ENCODE peak calls at places on chromosome 20, in ten cellular contexts. C is BJ, Q is pancreas, H is epithelial cell of esophagus, S is esophagus squamous epithelium, W is astrocyte, X is hepatocyte, G is AG09309, B is stomach, K is HFF-Myc. A is an unnamed sample.

GRCh38 chr20:42986143-42986773 is 203.4 kb downstream of the PTPRT start:
- DNase-seq in C (no peak), Q (no peak), H (no peak), S (no peak), W (no peak), X (no peak), G (no peak), B (no peak), K (no peak), A (no peak)

GRCh38 chr20:41776450-41776849 is 158.3 kb upstream of the CHD6 start:
- DNase-seq in C (no peak), Q (no peak), H (no peak), S (no peak), W (no peak), X (no peak), G (no peak), B (no peak), K (no peak), A (no peak)

GRCh38 chr20:3741846-3742458 is 9.5 kb downstream of the HSPA12B start:
- DNase-seq in C (no peak), Q (no peak), H (no peak), S (no peak), W (no peak), X (no peak), G (no peak), B (no peak), K (no peak), A (no peak)

GRCh38 chr20:17568972-17569471 is 853 bp upstream of the DSTN start:
- DNase-seq in C (peak), Q (peak), H (peak), S (no peak), W (peak), X (peak), G (peak), B (peak), K (peak), A (peak)

GRCh38 chr20:36754656-36755222 is 8.8 kb upstream of the NDRG3 start:
- DNase-seq in C (peak), Q (no peak), H (peak), S (no peak), W (peak), X (peak), G (peak), B (no peak), K (peak), A (peak)

GRCh38 chr20:17610566-17611289 is 40.9 kb downstream of the DSTN start:
- DNase-seq in C (no peak), Q (peak), H (peak), S (no peak), W (no peak), X (no peak), G (no peak), B (peak), K (no peak), A (no peak)

GRCh38 chr20:50395258-50395729 is 114.9 kb upstream of the PTPN1 start:
- DNase-seq in C (no peak), Q (no peak), H (peak), S (no peak), W (no peak), X (no peak), G (no peak), B (peak), K (no peak), A (peak)

GRCh38 chr20:57701090-57701489 is 8.7 kb downstream of the PMEPA1 start:
- DNase-seq in C (no peak), Q (no peak), H (no peak), S (no peak), W (no peak), X (no peak), G (no peak), B (no peak), K (no peak), A (no peak)

GRCh38 chr20:48827880-48828733 is at the start of gene PREX1:
- DNase-seq in C (no peak), Q (peak), H (peak), S (no peak), W (peak), X (peak), G (peak), B (peak), K (no peak), A (peak)

GRCh38 chr20:4717816-4718215 is 3.9 kb upstream of the PRND start:
- DNase-seq in C (no peak), Q (no peak), H (peak), S (no peak), W (peak), X (no peak), G (no peak), B (no peak), K (no peak), A (no peak)

GRCh38 chr20:23647346-23647745 is 9.6 kb upstream of the CST3 start:
- DNase-seq in C (no peak), Q (no peak), H (no peak), S (no peak), W (no peak), X (no peak), G (no peak), B (no peak), K (no peak), A (peak)

GRCh38 chr20:37986873-37987601 is 46.2 kb downstream of the TTI1 start:
- DNase-seq in C (peak), Q (no peak), H (no peak), S (no peak), W (peak), X (peak), G (no peak), B (peak), K (no peak), A (no peak)

GRCh38 chr20:50110141-50111047 is 2.6 kb downstream of the UBE2V1 start:
- DNase-seq in C (peak), Q (no peak), H (peak), S (no peak), W (peak), X (peak), G (no peak), B (peak), K (no peak), A (peak)

GRCh38 chr20:48489656-48490055 is 338.1 kb downstream of the PREX1 start:
- DNase-seq in C (no peak), Q (no peak), H (no peak), S (no peak), W (no peak), X (no peak), G (no peak), B (no peak), K (no peak), A (no peak)

GRCh38 chr20:60921021-60921622 is 330.9 kb upstream of the CDH4 start:
- DNase-seq in C (no peak), Q (no peak), H (no peak), S (no peak), W (peak), X (peak), G (no peak), B (no peak), K (peak), A (peak)

GRCh38 chr20:62577447-62577846 is 64.9 kb upstream of the SLCO4A1 start:
- DNase-seq in C (no peak), Q (no peak), H (no peak), S (no peak), W (no peak), X (no peak), G (no peak), B (peak), K (no peak), A (no peak)

GRCh38 chr20:3777726-3778629 is 3.3 kb downstream of the SPEF1 start:
- DNase-seq in C (no peak), Q (peak), H (peak), S (no peak), W (no peak), X (peak), G (no peak), B (peak), K (no peak), A (peak)

GRCh38 chr20:1291191-1291741 is 25.2 kb downstream of the SNPH start:
- DNase-seq in C (no peak), Q (no peak), H (no peak), S (no peak), W (peak), X (peak), G (no peak), B (no peak), K (no peak), A (peak)

GRCh38 chr20:36214684-36215256 is 21.5 kb upstream of the AAR2 start:
- DNase-seq in C (no peak), Q (no peak), H (peak), S (no peak), W (no peak), X (peak), G (no peak), B (no peak), K (no peak), A (peak)

GRCh38 chr20:3011752-3012151 is 31.7 kb upstream of the GNRH2 start:
- DNase-seq in C (no peak), Q (no peak), H (no peak), S (no peak), W (no peak), X (no peak), G (no peak), B (no peak), K (no peak), A (no peak)

GRCh38 chr20:23752019-23752418 is 1.3 kb upstream of the CST1 start:
- DNase-seq in C (no peak), Q (no peak), H (no peak), S (no peak), W (no peak), X (no peak), G (no peak), B (no peak), K (no peak), A (no peak)

GRCh38 chr20:4971064-4971463 is 30.2 kb downstream of the SLC23A2 start:
- DNase-seq in C (no peak), Q (no peak), H (no peak), S (no peak), W (no peak), X (no peak), G (no peak), B (no peak), K (no peak), A (no peak)

GRCh38 chr20:20456736-20457135 is 88.8 kb downstream of the INSM1 start:
- DNase-seq in C (no peak), Q (no peak), H (no peak), S (no peak), W (no peak), X (no peak), G (no peak), B (no peak), K (no peak), A (no peak)

GRCh38 chr20:44952731-44953130 is 7.5 kb downstream of the TOMM34 start:
- DNase-seq in C (no peak), Q (no peak), H (no peak), S (no peak), W (no peak), X (no peak), G (no peak), B (no peak), K (no peak), A (no peak)

GRCh38 chr20:63695419-63696310 is 787 bp upstream of the TNFRSF6B start:
- DNase-seq in C (no peak), Q (no peak), H (no peak), S (no peak), W (no peak), X (no peak), G (no peak), B (peak), K (no peak), A (no peak)

GRCh38 chr20:63694596-63695418 is 1.6 kb upstream of the TNFRSF6B start:
- DNase-seq in C (no peak), Q (no peak), H (peak), S (no peak), W (no peak), X (no peak), G (no peak), B (no peak), K (no peak), A (no peak)

GRCh38 chr20:63696628-63697356 is at the start of gene TNFRSF6B:
- DNase-seq in C (no peak), Q (peak), H (peak), S (no peak), W (no peak), X (no peak), G (no peak), B (no peak), K (no peak), A (no peak)

GRCh38 chr20:63697357-63697867 is 960 bp downstream of the TNFRSF6B start:
- DNase-seq in C (no peak), Q (peak), H (no peak), S (no peak), W (no peak), X (no peak), G (no peak), B (no peak), K (no peak), A (no peak)

DNA sequence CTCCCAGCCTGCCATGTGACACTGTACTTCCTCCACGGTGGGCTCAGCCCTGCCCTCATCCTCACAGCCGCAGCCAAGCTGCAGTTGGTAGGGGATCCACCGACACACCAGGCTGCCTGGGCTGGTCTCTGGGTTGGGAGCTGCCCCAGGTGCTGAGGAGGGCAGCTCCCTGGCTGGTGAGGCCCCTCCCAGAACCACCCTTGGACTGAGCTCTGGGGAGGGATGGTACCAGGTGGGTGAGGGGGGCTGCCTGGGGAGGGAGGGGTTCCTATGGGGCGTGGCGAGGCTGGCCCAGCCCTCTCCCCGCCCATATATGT is 183 bp upstream of the TNFRSF6B start:
- DNase-seq in C (no peak), Q (peak), H (peak), S (no peak), W (peak), X (peak), G (no peak), B (no peak), K (no peak), A (no peak)
- H3K4me3 ChIP-seq in C (peak), Q (no peak), H (no peak), S (peak), W (no peak), X (no peak), G (no peak), B (no peak), K (peak), A (no peak)

GRCh38 chr20:24782221-24782620 is 166.8 kb upstream of the CST7 start:
- DNase-seq in C (no peak), Q (peak), H (no peak), S (no peak), W (no peak), X (no peak), G (no peak), B (no peak), K (no peak), A (no peak)

GRCh38 chr20:24784607-24785006 is 164.5 kb upstream of the CST7 start:
- DNase-seq in C (no peak), Q (peak), H (no peak), S (no peak), W (no peak), X (no peak), G (no peak), B (no peak), K (no peak), A (no peak)

GRCh38 chr20:24785141-24785924 is 163.7 kb upstream of the CST7 start:
- DNase-seq in C (peak), Q (peak), H (peak), S (no peak), W (peak), X (no peak), G (peak), B (no peak), K (no peak), A (peak)

GRCh38 chr20:24782801-24783630 is 166.1 kb upstream of the CST7 start:
- DNase-seq in C (no peak), Q (peak), H (no peak), S (no peak), W (peak), X (no peak), G (no peak), B (no peak), K (no peak), A (no peak)

GRCh38 chr20:24783631-24784492 is 165.2 kb upstream of the CST7 start:
- DNase-seq in C (no peak), Q (peak), H (no peak), S (no peak), W (no peak), X (peak), G (no peak), B (peak), K (no peak), A (no peak)
- TF ChIP-seq CTCF in C (no peak), Q (no peak), H (no peak), S (no peak), W (no peak), X (peak), G (no peak), B (peak), K (no peak), A (no peak)

DNA sequence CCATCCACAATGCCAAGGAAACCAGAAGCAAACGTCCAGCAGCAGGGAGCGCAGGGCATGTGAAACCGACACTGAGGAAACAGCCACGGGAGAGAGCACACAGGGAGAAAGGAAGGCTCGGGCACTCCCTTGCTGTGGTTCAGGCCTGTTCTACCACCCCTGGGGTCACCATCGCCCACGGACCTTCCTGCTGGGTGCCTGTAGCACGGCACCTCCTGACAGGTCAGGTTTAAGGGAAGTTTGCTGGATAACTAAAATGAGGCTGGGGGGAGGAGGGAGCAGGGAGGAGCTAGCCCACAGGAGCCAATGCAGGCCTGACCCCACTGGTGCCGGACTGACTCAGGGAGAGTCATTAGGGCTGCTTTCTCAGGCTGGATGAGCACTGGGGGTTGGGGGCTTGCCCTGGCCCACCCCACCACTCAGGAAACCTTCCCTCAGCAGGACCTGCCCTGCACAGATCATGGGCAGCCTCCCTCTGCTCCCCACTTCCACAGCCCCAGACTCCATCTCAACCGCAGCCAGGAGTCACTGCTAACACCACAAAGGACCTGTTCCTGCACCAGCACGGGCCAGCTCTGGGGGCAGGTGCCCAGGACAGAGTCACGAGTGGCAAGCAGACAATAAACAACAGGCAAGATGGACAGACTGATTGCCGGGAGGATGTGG is 2.3 kb downstream of the UCKL1 start:
- DNase-seq in C (no peak), Q (no peak), H (no peak), S (no peak), W (no peak), X (no peak), G (no peak), B (no peak), K (no peak), A (no peak)
- H3K4me3 ChIP-seq in C (no peak), Q (no peak), H (no peak), S (peak), W (no peak), X (no peak), G (no peak), B (no peak), K (peak), A (no peak)

DNA sequence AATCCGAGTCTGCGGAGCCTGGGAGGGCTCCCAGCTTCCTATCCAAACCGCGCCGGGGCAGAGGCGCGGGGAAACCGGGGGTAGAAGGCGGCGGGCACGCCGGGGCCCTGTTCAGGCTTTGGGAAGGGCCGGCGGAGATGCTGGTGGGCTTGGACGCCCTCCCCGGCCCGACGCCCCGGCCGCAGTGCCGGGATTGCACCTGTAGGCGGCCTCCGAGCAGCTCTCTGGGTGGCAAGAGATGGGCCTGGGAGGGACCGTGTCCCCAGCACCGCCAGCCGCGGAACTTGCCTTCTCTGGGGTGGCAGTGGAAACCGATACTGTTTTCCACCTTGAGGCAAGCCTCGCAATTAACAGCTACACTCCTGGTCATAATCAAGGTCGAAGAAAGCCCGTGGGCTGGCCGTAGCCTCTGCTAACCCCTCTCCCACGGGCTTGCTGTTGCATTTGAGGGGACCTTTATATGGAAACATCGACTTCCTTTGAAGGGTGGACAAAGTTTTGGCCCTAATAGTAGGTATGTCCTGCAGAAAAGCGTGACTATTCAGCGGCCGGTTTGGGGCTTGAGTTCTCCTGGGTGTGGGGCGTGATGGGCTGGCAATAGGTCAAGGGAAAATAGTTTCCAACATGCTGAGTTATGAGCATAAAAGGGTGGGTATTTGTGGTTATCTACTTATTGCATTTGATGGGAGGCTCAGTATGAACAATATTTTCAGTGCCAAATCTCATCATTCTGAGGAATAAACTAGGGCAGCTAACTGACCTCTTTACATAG is 1.1 kb upstream of the JAG1 start:
- DNase-seq in C (no peak), Q (peak), H (peak), S (no peak), W (no peak), X (peak), G (no peak), B (peak), K (no peak), A (peak)
- TF ChIP-seq CTCF in C (peak), Q (peak), H (peak), S (peak), W (peak), X (peak), G (peak), B (peak), K (peak), A (peak)